ENCODE peak calls at places on chromosomes 12 and 14, in six cellular contexts. C is omental fat pad, Z is lower lobe of right lung, E is kidney epithelial cell, U is uterus, Q is mesothelial cell of epicardium. J is an unnamed sample.

GRCh38 chr12:52952082-52952801 is 3.3 kb downstream of the KRT18 start:
- DNase-seq in C (no peak), Z (peak), E (no peak), U (no peak), Q (no peak), J (peak)

GRCh38 chr12:20646239-20646827 is 48.8 kb upstream of the SLCO1C1 start:
- DNase-seq in C (no peak), Z (no peak), E (no peak), U (no peak), Q (no peak), J (no peak)

GRCh38 chr12:101581190-101581589 is 13.6 kb upstream of the MYBPC1 start:
- DNase-seq in C (no peak), Z (no peak), E (no peak), U (no peak), Q (no peak), J (no peak)

GRCh38 chr14:105857816-105858675 is 331.7 kb downstream of the TMEM121 start:
- DNase-seq in C (no peak), Z (peak), E (no peak), U (peak), Q (peak), J (peak)

GRCh38 chr12:122203301-122203967 is at the start of gene B3GNT4:
- DNase-seq in C (no peak), Z (peak), E (no peak), U (peak), Q (no peak), J (peak)

GRCh38 chr14:74906923-74907620 is 16.0 kb downstream of the RPS6KL1 start:
- DNase-seq in C (no peak), Z (no peak), E (no peak), U (no peak), Q (no peak), J (no peak)

GRCh38 chr12:109277899-109278762 is 31.0 kb downstream of the FOXN4 start:
- DNase-seq in C (no peak), Z (no peak), E (no peak), U (peak), Q (no peak), J (no peak)

GRCh38 chr14:28057286-28058011 is 709.1 kb upstream of the FOXG1 start:
- DNase-seq in C (no peak), Z (no peak), E (no peak), U (no peak), Q (no peak), J (no peak)

GRCh38 chr12:6936642-6937480 is 6.8 kb upstream of the RNU7-1 start:
- DNase-seq in C (no peak), Z (no peak), E (no peak), U (peak), Q (no peak), J (no peak)

GRCh38 chr12:55733021-55733555 is 4.3 kb upstream of the CD63 start:
- DNase-seq in C (no peak), Z (no peak), E (no peak), U (no peak), Q (no peak), J (no peak)

GRCh38 chr12:103924761-103925641 is 5.2 kb upstream of the HSP90B1 start:
- DNase-seq in C (no peak), Z (no peak), E (peak), U (no peak), Q (no peak), J (no peak)

GRCh38 chr12:50598321-50598862 is 93.6 kb downstream of the DIP2B start:
- DNase-seq in C (no peak), Z (no peak), E (no peak), U (no peak), Q (no peak), J (no peak)

GRCh38 chr12:82756303-82756702 is 69.6 kb downstream of the TMTC2 start:
- DNase-seq in C (no peak), Z (no peak), E (no peak), U (no peak), Q (no peak), J (no peak)

GRCh38 chr12:128853321-128854197 is at the start of gene GLT1D1:
- DNase-seq in C (no peak), Z (no peak), E (no peak), U (no peak), Q (no peak), J (no peak)

GRCh38 chr14:63248211-63248610 is 44.0 kb downstream of the RHOJ start:
- DNase-seq in C (no peak), Z (no peak), E (no peak), U (no peak), Q (no peak), J (no peak)

GRCh38 chr12:75877588-75878381 is 153.8 kb downstream of the PHLDA1 start:
- DNase-seq in C (no peak), Z (no peak), E (no peak), U (no peak), Q (no peak), J (no peak)

GRCh38 chr12:100827901-100828520 is 33.4 kb downstream of the ANO4 start:
- DNase-seq in C (no peak), Z (no peak), E (no peak), U (no peak), Q (no peak), J (no peak)

GRCh38 chr14:96086032-96086431 is 46.9 kb downstream of the C14orf132 start:
- DNase-seq in C (no peak), Z (no peak), E (peak), U (no peak), Q (no peak), J (no peak)

DNA sequence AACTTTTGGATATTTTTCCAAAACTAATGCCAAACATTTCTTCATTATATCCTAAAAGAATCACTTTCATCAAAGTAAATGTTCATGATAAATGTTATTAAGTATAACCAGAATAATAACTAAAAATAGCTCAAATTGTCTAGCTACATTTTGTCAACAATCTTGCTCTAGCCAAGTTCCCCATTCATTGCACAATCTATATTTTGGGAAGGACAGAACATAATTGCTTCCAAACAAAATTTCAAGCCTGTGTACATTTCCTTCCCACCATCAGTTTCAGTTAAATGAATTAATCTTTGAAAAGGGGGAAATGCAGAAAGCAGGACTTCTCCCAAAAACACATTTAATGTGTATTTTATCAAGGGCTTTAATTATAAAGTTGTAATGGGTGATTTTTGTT is 98.0 kb upstream of the PLEKHG7 start:
- DNase-seq in C (no peak), Z (no peak), E (no peak), U (no peak), Q (no peak), J (no peak)
- TF ChIP-seq CTCF in C (no peak), Z (no peak), E (no peak), U (no peak), Q (no peak), J (no peak)

GRCh38 chr14:64465856-64466554 is 706 bp downstream of the AKAP5 start:
- DNase-seq in C (no peak), Z (no peak), E (no peak), U (peak), Q (no peak), J (no peak)
- TF ChIP-seq CTCF in C (no peak), Z (no peak), E (peak), U (peak), Q (no peak), J (peak)

GRCh38 chr12:80655751-80656150 is 51.7 kb upstream of the MYF6 start:
- DNase-seq in C (no peak), Z (no peak), E (no peak), U (no peak), Q (no peak), J (no peak)
- TF ChIP-seq CTCF in C (no peak), Z (no peak), E (no peak), U (no peak), Q (no peak), J (no peak)

GRCh38 chr14:22303589-22304195 is 285.3 kb downstream of the DAD1 start:
- DNase-seq in C (no peak), Z (no peak), E (no peak), U (no peak), Q (no peak), J (no peak)
- TF ChIP-seq CTCF in C (no peak), Z (peak), E (peak), U (peak), Q (peak), J (peak)

GRCh38 chr14:104075530-104076151 is 9.9 kb upstream of the ASPG start:
- DNase-seq in C (no peak), Z (no peak), E (no peak), U (no peak), Q (no peak), J (no peak)
- TF ChIP-seq CTCF in C (no peak), Z (peak), E (peak), U (no peak), Q (no peak), J (peak)

DNA sequence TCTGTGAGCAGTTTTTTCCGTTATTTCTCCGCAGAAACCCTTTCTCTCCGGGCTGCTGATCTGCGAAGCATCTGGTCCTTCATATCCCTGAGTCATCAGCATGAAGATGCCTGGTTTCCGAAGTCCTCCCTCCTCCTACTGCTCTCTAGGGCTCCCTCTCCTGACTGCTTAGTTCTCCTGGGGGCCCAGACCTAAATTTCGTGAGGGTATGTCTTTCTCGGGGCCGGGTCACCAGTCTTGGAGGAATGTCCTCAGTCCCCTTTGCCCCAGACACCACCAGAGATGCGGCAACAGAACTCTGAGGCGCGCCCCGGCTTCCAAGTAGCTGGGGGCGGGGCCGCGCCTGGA is 622 bp upstream of the BICDL1 start:
- DNase-seq in C (peak), Z (no peak), E (no peak), U (no peak), Q (no peak), J (no peak)
- TF ChIP-seq CTCF in C (no peak), Z (no peak), E (peak), U (no peak), Q (no peak), J (no peak)

GRCh38 chr12:107951024-107951423 is 176.5 kb downstream of the ASCL4 start:
- DNase-seq in C (no peak), Z (no peak), E (no peak), U (no peak), Q (no peak), J (no peak)
- TF ChIP-seq CTCF in C (no peak), Z (no peak), E (no peak), U (no peak), Q (no peak), J (no peak)